ENCODE peak calls at places on chromosomes 3 and 15, in seven cellular contexts. I is K562, E is SK-N-SH, D is HepG2, U is GM12878, B is HCT116, S is H1. L is an unnamed sample.

GRCh38 chr15:40217166-40217785 is 21.6 kb upstream of the PAK6 start:
- DNase-seq in I (peak), E (peak), D (peak), U (peak), B (peak), S (no peak), L (peak)

GRCh38 chr3:141255864-141256263 is 24.2 kb downstream of the PXYLP1 start:
- DNase-seq in I (peak), E (no peak), D (peak), U (no peak), B (no peak), S (peak), L (peak)

GRCh38 chr3:38165722-38166387 is 518 bp downstream of the OXSR1 start:
- DNase-seq in I (no peak), E (no peak), D (peak), U (no peak), B (no peak), S (no peak), L (peak)

GRCh38 chr3:50662408-50662807 is 12.3 kb upstream of the DOCK3 start:
- DNase-seq in I (no peak), E (no peak), D (no peak), U (no peak), B (no peak), S (no peak), L (no peak)

GRCh38 chr3:177050466-177051237 is 146.6 kb downstream of the TBL1XR1 start:
- DNase-seq in I (peak), E (peak), D (peak), U (no peak), B (peak), S (no peak), L (no peak)

GRCh38 chr3:107574650-107575049 is 51.9 kb downstream of the BBX start:
- DNase-seq in I (peak), E (peak), D (peak), U (no peak), B (peak), S (no peak), L (peak)

GRCh38 chr3:53346514-53346913 is 829 bp downstream of the DCP1A start:
- DNase-seq in I (peak), E (peak), D (peak), U (no peak), B (no peak), S (peak), L (no peak)

GRCh38 chr3:53238051-53238850 is 17.6 kb downstream of the TKT start:
- DNase-seq in I (no peak), E (no peak), D (peak), U (no peak), B (peak), S (no peak), L (no peak)

GRCh38 chr3:71310595-71311319 is 272.8 kb downstream of the FOXP1 start:
- DNase-seq in I (no peak), E (peak), D (peak), U (no peak), B (no peak), S (no peak), L (no peak)

GRCh38 chr3:187735383-187735782 is 9.9 kb downstream of the BCL6 start:
- DNase-seq in I (no peak), E (no peak), D (no peak), U (no peak), B (no peak), S (no peak), L (no peak)

GRCh38 chr3:20739814-20740213 is 553.8 kb upstream of the SGO1 start:
- DNase-seq in I (no peak), E (no peak), D (no peak), U (no peak), B (no peak), S (no peak), L (peak)

GRCh38 chr3:100709840-100710235 is 544 bp downstream of the TFG start:
- DNase-seq in I (peak), E (peak), D (no peak), U (no peak), B (no peak), S (peak), L (peak)

GRCh38 chr15:75023194-75024101 is at the start of gene PPCDC:
- DNase-seq in I (peak), E (peak), D (peak), U (peak), B (peak), S (peak), L (peak)

GRCh38 chr3:11690863-11691833 is 47.4 kb upstream of the VGLL4 start:
- DNase-seq in I (no peak), E (no peak), D (peak), U (no peak), B (no peak), S (no peak), L (no peak)

GRCh38 chr15:74821091-74821789 is 5.2 kb upstream of the CPLX3 start:
- DNase-seq in I (no peak), E (peak), D (no peak), U (peak), B (no peak), S (no peak), L (peak)

GRCh38 chr3:119649764-119650163 is 10.6 kb downstream of the POPDC2 start:
- DNase-seq in I (no peak), E (no peak), D (no peak), U (no peak), B (no peak), S (no peak), L (no peak)

GRCh38 chr3:30268288-30268687 is 338.1 kb upstream of the TGFBR2 start:
- DNase-seq in I (no peak), E (no peak), D (no peak), U (no peak), B (no peak), S (no peak), L (no peak)

GRCh38 chr3:52384009-52384761 is 60.7 kb downstream of the SEMA3G start:
- DNase-seq in I (no peak), E (no peak), D (no peak), U (no peak), B (no peak), S (no peak), L (no peak)

GRCh38 chr3:185958626-185959025 is 20.8 kb upstream of the TRA2B start:
- DNase-seq in I (no peak), E (no peak), D (no peak), U (no peak), B (no peak), S (no peak), L (no peak)

GRCh38 chr3:162166543-162166942 is 669.9 kb downstream of the OTOL1 start:
- DNase-seq in I (no peak), E (no peak), D (no peak), U (no peak), B (no peak), S (no peak), L (no peak)

GRCh38 chr15:90529369-90530249 is at the start of gene CRTC3:
- DNase-seq in I (peak), E (peak), D (no peak), U (no peak), B (no peak), S (peak), L (peak)

GRCh38 chr3:13282528-13282985 is 137.6 kb downstream of the NUP210 start:
- DNase-seq in I (peak), E (peak), D (no peak), U (no peak), B (no peak), S (peak), L (peak)

GRCh38 chr15:37360724-37361123 is 260.4 kb upstream of the MEIS2 start:
- DNase-seq in I (no peak), E (no peak), D (no peak), U (no peak), B (no peak), S (no peak), L (no peak)

DNA sequence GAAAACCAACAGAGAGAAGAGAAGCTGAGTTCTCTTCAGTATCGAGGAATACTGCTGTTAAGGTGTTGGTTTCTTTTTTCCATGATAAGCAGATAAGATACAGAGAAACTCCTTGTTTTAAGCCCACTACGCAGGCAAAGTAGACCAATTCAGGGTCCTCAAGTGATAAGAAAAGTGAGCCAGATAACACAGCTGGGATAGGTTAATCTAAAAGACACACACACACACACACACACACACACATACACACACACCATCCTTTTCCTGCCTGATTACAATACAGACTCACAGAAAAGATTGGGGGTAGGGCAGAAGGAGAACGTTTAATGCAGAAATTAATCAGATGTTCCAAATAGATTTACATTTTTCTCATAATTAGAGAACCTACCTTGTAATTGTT is 6.5 kb upstream of the PHLDB2 start:
- DNase-seq in I (no peak), E (peak), D (no peak), U (no peak), B (no peak), S (no peak), L (no peak)
- TF ChIP-seq JUND in I (no peak), E (no peak), D (no peak), U (no peak), B (no peak), S (no peak), L (no peak)

GRCh38 chr3:138726966-138727365 is 107.8 kb downstream of the PIK3CB start:
- DNase-seq in I (no peak), E (no peak), D (no peak), U (no peak), B (no peak), S (no peak), L (no peak)
- TF ChIP-seq JUND in I (no peak), E (no peak), D (no peak), U (no peak), B (no peak), S (no peak), L (no peak)

DNA sequence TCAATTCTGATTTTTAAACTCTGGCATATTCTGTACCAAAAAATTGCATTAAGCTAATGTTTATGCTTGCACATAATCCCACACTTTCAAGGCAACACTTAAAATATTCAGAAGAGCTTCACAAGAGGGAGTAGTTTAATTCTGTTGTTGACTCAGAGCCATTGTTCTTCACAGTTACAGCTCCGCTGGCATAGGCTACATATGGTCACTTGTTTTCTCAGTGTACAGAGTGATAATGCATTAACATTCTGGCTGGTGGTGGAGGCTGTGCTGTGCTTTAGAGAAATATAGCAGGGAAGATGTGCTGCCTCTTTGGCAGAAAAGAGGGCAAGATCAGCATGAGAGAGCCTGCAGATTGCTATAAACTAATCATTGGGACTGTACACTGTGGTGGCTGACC is 13.3 kb downstream of the NLGN1 start:
- DNase-seq in I (no peak), E (no peak), D (no peak), U (no peak), B (no peak), S (no peak), L (no peak)
- TF ChIP-seq JUND in I (no peak), E (no peak), D (no peak), U (no peak), B (no peak), S (no peak), L (no peak)

GRCh38 chr3:42702982-42703694 is 540 bp upstream of the HHATL start:
- DNase-seq in I (no peak), E (peak), D (no peak), U (no peak), B (no peak), S (peak), L (no peak)

GRCh38 chr3:42700366-42701288 is 2.0 kb downstream of the HHATL start:
- DNase-seq in I (no peak), E (peak), D (no peak), U (no peak), B (no peak), S (peak), L (no peak)

GRCh38 chr3:42702066-42702951 is at the start of gene HHATL:
- DNase-seq in I (no peak), E (peak), D (no peak), U (no peak), B (no peak), S (peak), L (no peak)

GRCh38 chr3:42699511-42699971 is 3.1 kb downstream of the HHATL start:
- DNase-seq in I (no peak), E (peak), D (no peak), U (no peak), B (no peak), S (peak), L (no peak)

GRCh38 chr3:42701371-42702065 is 1.1 kb downstream of the HHATL start:
- DNase-seq in I (peak), E (peak), D (peak), U (no peak), B (no peak), S (peak), L (peak)
- TF ChIP-seq JUND in I (no peak), E (no peak), D (no peak), U (no peak), B (no peak), S (no peak), L (no peak)

GRCh38 chr15:64990168-64990470 is 405 bp upstream of the SPG21 start:
- DNase-seq in I (no peak), E (no peak), D (no peak), U (no peak), B (peak), S (no peak), L (no peak)
- TF ChIP-seq JUND in I (no peak), E (no peak), D (no peak), U (no peak), B (no peak), S (no peak), L (no peak)

L was measured in T47D.